ENCODE peak calls at places on chromosomes 13 and 19, in eight cellular contexts. C, A, U, Z, F, R, J and E are unnamed samples. For H3K27me3, the result is how much of the 10 kb centered on the place peaks cover.

GRCh38 chr13:98176777-98177608 is at the start of gene RNF113B:
- DNase-seq in C (no peak), A (no peak), U (no peak), Z (no peak), F (no peak), R (no peak), J (no peak), E (no peak)

GRCh38 chr13:83815598-83815997 is 66.7 kb downstream of the SLITRK1 start:
- DNase-seq in C (no peak), A (no peak), U (no peak), Z (no peak), F (no peak), R (no peak), J (no peak), E (no peak)

GRCh38 chr19:19911150-19911549 is 10.4 kb downstream of the ZNF93 start:
- DNase-seq in C (no peak), A (no peak), U (peak), Z (no peak), F (no peak), R (no peak), J (no peak), E (no peak)

GRCh38 chr19:40776966-40777794 is 867 bp upstream of the RAB4B start:
- DNase-seq in C (peak), A (peak), U (peak), Z (peak), F (peak), R (peak), J (peak), E (peak)

GRCh38 chr19:43639507-43640423 is at the start of gene CADM4:
- DNase-seq in C (peak), A (no peak), U (no peak), Z (peak), F (no peak), R (peak), J (peak), E (no peak)

GRCh38 chr13:35927554-35927953 is 203.6 kb downstream of the DCLK1 start:
- DNase-seq in C (no peak), A (peak), U (peak), Z (no peak), F (peak), R (no peak), J (no peak), E (no peak)

GRCh38 chr13:31556376-31556775 is 182.9 kb upstream of the RXFP2 start:
- DNase-seq in C (no peak), A (no peak), U (peak), Z (no peak), F (peak), R (no peak), J (no peak), E (no peak)

GRCh38 chr13:66805657-66806056 is 424.5 kb downstream of the PCDH9 start:
- DNase-seq in C (no peak), A (peak), U (peak), Z (no peak), F (no peak), R (no peak), J (no peak), E (no peak)

GRCh38 chr13:51668580-51669195 is 84.4 kb downstream of the WDFY2 start:
- DNase-seq in C (no peak), A (no peak), U (no peak), Z (no peak), F (no peak), R (no peak), J (no peak), E (no peak)

GRCh38 chr19:17522988-17523872 is 11.8 kb downstream of the PGLS start:
- DNase-seq in C (no peak), A (peak), U (no peak), Z (no peak), F (no peak), R (no peak), J (peak), E (no peak)

GRCh38 chr19:347946-348861 is 3.6 kb upstream of the MIER2 start:
- DNase-seq in C (no peak), A (no peak), U (peak), Z (no peak), F (peak), R (no peak), J (peak), E (no peak)

GRCh38 chr13:48938308-48938943 is 37.3 kb upstream of the FNDC3A start:
- DNase-seq in C (no peak), A (no peak), U (no peak), Z (no peak), F (no peak), R (no peak), J (no peak), E (no peak)

GRCh38 chr19:38233740-38234251 is 9.8 kb upstream of the DPF1 start:
- DNase-seq in C (peak), A (peak), U (peak), Z (peak), F (no peak), R (peak), J (peak), E (no peak)

GRCh38 chr19:49428547-49429451 is 3.6 kb downstream of the GFY start:
- DNase-seq in C (no peak), A (no peak), U (no peak), Z (no peak), F (no peak), R (no peak), J (no peak), E (no peak)

GRCh38 chr13:44267966-44268365 is 105.7 kb upstream of the SERP2 start:
- DNase-seq in C (no peak), A (no peak), U (peak), Z (no peak), F (no peak), R (no peak), J (no peak), E (no peak)

GRCh38 chr19:1522838-1523237 is 1.0 kb upstream of the PLK5 start:
- DNase-seq in C (no peak), A (no peak), U (no peak), Z (no peak), F (no peak), R (no peak), J (no peak), E (no peak)

GRCh38 chr19:21707065-21707464 is 60.3 kb downstream of the ZNF100 start:
- DNase-seq in C (no peak), A (no peak), U (no peak), Z (no peak), F (no peak), R (no peak), J (no peak), E (no peak)

GRCh38 chr13:49844191-49844590 is 51.7 kb upstream of the KPNA3 start:
- DNase-seq in C (no peak), A (no peak), U (no peak), Z (no peak), F (no peak), R (no peak), J (no peak), E (no peak)

GRCh38 chr19:54439174-54439851 is 9.7 kb upstream of the LENG8 start:
- DNase-seq in C (no peak), A (peak), U (peak), Z (peak), F (no peak), R (no peak), J (peak), E (no peak)

GRCh38 chr13:30520571-30520970 is 54.8 kb upstream of the HMGB1 start:
- DNase-seq in C (no peak), A (no peak), U (peak), Z (no peak), F (no peak), R (no peak), J (no peak), E (no peak)

GRCh38 chr13:38167164-38167822 is 182.4 kb upstream of the UFM1 start:
- DNase-seq in C (no peak), A (no peak), U (no peak), Z (no peak), F (no peak), R (no peak), J (no peak), E (no peak)

GRCh38 chr13:50969691-50970090 is 60.1 kb downstream of the RNASEH2B start:
- DNase-seq in C (no peak), A (no peak), U (peak), Z (no peak), F (no peak), R (no peak), J (peak), E (peak)

GRCh38 chr19:10568444-10568825 is 344 bp downstream of the CDKN2D start:
- DNase-seq in C (no peak), A (no peak), U (no peak), Z (peak), F (no peak), R (no peak), J (peak), E (no peak)

GRCh38 chr13:90493667-90494066 is 853.8 kb upstream of the MIR17HG start:
- DNase-seq in C (no peak), A (no peak), U (no peak), Z (no peak), F (peak), R (no peak), J (no peak), E (no peak)

GRCh38 chr19:36635342-36635741 is 30.2 kb downstream of the ZNF382 start:
- DNase-seq in C (no peak), A (no peak), U (no peak), Z (no peak), F (no peak), R (no peak), J (no peak), E (no peak)

DNA sequence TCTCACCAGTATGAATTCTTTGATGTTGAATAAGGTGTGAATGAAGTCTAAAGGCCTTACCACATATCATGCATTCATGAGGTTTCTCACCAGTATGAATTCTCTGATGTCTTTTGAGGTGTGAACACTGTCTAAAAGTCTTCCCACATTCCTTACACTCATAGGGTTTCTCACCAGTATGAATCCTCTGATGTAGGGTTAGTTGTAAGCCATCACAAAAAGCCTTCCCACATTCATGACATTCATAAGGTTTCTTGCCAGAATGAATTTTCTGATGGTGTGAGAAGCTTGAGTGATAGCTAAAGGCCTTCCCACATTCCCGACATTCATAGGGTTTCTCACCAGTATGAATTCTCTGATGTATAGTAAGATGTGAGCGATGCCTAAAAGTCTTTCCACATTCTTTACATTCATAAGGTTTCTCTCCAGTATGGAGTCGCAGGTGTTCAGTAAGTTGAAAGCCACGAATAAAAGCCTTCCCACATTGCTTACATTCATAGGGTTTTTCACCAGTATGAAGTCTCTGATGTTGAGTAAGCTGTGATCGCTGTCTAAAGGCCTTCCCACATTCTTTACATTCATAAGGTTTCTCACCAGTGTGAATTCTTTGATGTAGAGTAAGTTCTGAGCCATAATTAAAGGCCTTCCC is 27.7 kb downstream of the ZNF461 start:
- DNase-seq in C (no peak), A (no peak), U (peak), Z (no peak), F (no peak), R (no peak), J (no peak), E (no peak)
- H3K4me3 ChIP-seq in C (peak), A (no peak), U (no peak), Z (no peak), F (no peak), R (no peak), J (peak), E (no peak)

GRCh38 chr13:28984326-28984725 is 164.2 kb downstream of the MTUS2 start:
- DNase-seq in C (no peak), A (no peak), U (no peak), Z (no peak), F (no peak), R (no peak), J (no peak), E (no peak)

GRCh38 chr13:28983661-28984060 is 163.5 kb downstream of the MTUS2 start:
- DNase-seq in C (no peak), A (no peak), U (no peak), Z (no peak), F (no peak), R (no peak), J (peak), E (no peak)

GRCh38 chr13:28978574-28978973 is 158.4 kb downstream of the MTUS2 start:
- DNase-seq in C (no peak), A (no peak), U (no peak), Z (no peak), F (no peak), R (no peak), J (no peak), E (no peak)

GRCh38 chr13:28984825-28985224 is 164.7 kb downstream of the MTUS2 start:
- DNase-seq in C (no peak), A (no peak), U (no peak), Z (no peak), F (no peak), R (no peak), J (no peak), E (no peak)

GRCh38 chr13:28981530-28981929 is 161.4 kb downstream of the MTUS2 start:
- DNase-seq in C (no peak), A (no peak), U (no peak), Z (no peak), F (no peak), R (no peak), J (no peak), E (no peak)
- H3K27me3 ChIP-seq in C (under half), A (under half), U (under half), Z (under half), F (under half), R (under half), J (under half), E (under half)

DNA sequence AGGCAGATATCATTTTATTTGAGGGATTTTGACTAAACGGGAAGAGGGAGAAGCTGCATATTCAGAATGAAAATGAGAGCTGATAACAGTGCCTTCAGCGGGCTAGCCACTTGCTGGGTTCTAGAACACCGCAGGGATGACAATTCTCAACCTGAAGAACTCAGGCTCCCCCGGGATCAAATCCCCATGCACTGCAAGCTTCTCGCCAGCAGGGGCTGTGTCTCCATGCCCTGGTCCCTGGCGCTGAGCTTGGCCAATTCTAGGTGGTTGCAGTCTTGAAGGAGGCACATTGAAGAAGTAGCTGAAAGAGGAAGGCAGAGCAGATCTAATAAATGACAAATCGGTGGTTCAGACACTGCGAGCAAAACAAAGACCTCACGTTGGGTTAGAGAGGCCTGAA is 128.7 kb downstream of the UQCRFS1 start:
- DNase-seq in C (no peak), A (no peak), U (no peak), Z (no peak), F (no peak), R (no peak), J (peak), E (no peak)
- H3K4me3 ChIP-seq in C (no peak), A (no peak), U (no peak), Z (no peak), F (no peak), R (no peak), J (no peak), E (no peak)

DNA sequence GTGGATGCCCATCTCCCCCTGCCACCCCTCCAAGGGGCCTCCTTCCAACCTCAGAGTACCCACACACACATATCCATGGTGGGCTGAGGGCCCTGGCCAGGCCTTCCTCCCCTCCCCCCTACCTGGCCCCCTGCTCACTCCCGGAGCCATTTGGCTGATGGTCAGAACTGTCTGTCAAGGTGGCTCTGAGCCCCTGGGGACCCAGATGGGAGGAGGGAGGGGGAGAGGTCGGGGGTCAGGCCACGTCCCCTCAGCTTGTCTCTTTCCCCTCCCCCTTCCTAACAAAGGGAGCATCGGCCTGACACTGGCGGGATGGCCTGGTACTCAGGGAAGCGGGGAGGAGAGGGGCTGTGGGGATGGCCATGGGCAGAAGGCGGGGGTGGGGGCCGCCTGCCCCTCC is 18.7 kb upstream of the POU2F2 start:
- DNase-seq in C (no peak), A (no peak), U (no peak), Z (no peak), F (no peak), R (no peak), J (no peak), E (no peak)
- H3K27me3 ChIP-seq in C (under half), A (under half), U (half or more), Z (under half), F (half or more), R (under half), J (under half), E (under half)

GRCh38 chr19:30675086-30675485 is 302.9 kb downstream of the ZNF536 start:
- DNase-seq in C (no peak), A (no peak), U (no peak), Z (no peak), F (no peak), R (no peak), J (peak), E (no peak)
- H3K4me3 ChIP-seq in C (no peak), A (no peak), U (no peak), Z (no peak), F (no peak), R (no peak), J (no peak), E (no peak)

DNA sequence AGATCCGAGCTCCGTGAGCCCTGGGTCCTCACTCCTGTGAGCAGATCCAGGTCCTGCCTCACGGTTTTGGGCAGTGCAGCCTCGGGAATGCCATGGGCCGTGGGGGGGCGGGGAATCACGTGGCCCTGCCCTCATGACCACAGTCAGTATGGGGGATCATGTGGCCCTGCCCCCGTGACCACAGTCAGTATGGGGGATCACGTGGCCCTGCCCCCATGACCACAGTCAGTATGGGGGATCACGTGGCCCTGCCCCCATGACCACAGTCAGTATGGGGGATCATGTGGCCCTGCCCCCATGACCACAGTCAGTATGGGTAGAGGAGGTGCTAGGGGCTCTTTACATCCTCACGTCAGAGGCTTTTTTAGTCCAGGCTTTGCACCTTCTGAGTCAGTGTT is 64.3 kb upstream of the F7 start:
- DNase-seq in C (no peak), A (no peak), U (no peak), Z (no peak), F (no peak), R (no peak), J (no peak), E (no peak)
- H3K27me3 ChIP-seq in C (under half), A (under half), U (under half), Z (under half), F (under half), R (under half), J (under half), E (under half)

GRCh38 chr13:23205807-23206206 is 25.0 kb downstream of the SGCG start:
- DNase-seq in C (no peak), A (no peak), U (no peak), Z (no peak), F (no peak), R (no peak), J (no peak), E (no peak)
- H3K4me3 ChIP-seq in C (no peak), A (no peak), U (no peak), Z (no peak), F (no peak), R (no peak), J (no peak), E (no peak)

GRCh38 chr19:12834418-12834943 is at the start of gene RTBDN:
- DNase-seq in C (no peak), A (no peak), U (no peak), Z (no peak), F (no peak), R (no peak), J (peak), E (no peak)

GRCh38 chr19:12837225-12837624 is 1.1 kb upstream of the MAST1 start:
- DNase-seq in C (no peak), A (no peak), U (no peak), Z (no peak), F (no peak), R (no peak), J (no peak), E (no peak)

GRCh38 chr19:12834976-12835757 is 788 bp upstream of the RTBDN start:
- DNase-seq in C (no peak), A (no peak), U (no peak), Z (no peak), F (no peak), R (no peak), J (peak), E (no peak)

GRCh38 chr19:12838182-12838890 is at the start of gene MAST1:
- DNase-seq in C (peak), A (no peak), U (no peak), Z (no peak), F (no peak), R (peak), J (peak), E (no peak)

GRCh38 chr19:12836529-12836863 is 1.8 kb upstream of the MAST1 start:
- DNase-seq in C (no peak), A (no peak), U (no peak), Z (no peak), F (no peak), R (no peak), J (no peak), E (no peak)
- H3K27me3 ChIP-seq in C (half or more), A (under half), U (half or more), Z (half or more), F (half or more), R (under half), J (half or more), E (under half)

GRCh38 chr19:44645407-44646048 is 1.8 kb downstream of the PVR start:
- DNase-seq in C (no peak), A (no peak), U (no peak), Z (no peak), F (no peak), R (no peak), J (no peak), E (no peak)
- H3K4me3 ChIP-seq in C (no peak), A (no peak), U (peak), Z (no peak), F (peak), R (no peak), J (no peak), E (no peak)

GRCh38 chr13:72527333-72527732 is 200.1 kb downstream of the MZT1 start:
- DNase-seq in C (no peak), A (no peak), U (no peak), Z (no peak), F (no peak), R (no peak), J (no peak), E (no peak)
- H3K27me3 ChIP-seq in C (under half), A (under half), U (under half), Z (under half), F (under half), R (under half), J (under half), E (under half)